ENCODE peak calls at places on chromosomes 6 and 20, in four cellular contexts. W is CD8-positive, alpha-beta T cell; S is brain microvascular endothelial cell; F is esophagus squamous epithelium. D is an unnamed sample.

GRCh38 chr6:3900744-3901351 is 51.7 kb downstream of the FAM50B start:
- DNase-seq in W (no peak), S (peak), F (no peak), D (no peak)

GRCh38 chr20:22524393-22525015 is 59.9 kb downstream of the FOXA2 start:
- DNase-seq in W (no peak), S (no peak), F (no peak), D (no peak)

GRCh38 chr20:43456809-43457639 is 672 bp upstream of the SRSF6 start:
- DNase-seq in W (peak), S (peak), F (peak), D (peak)

GRCh38 chr20:62010551-62011402 is 54.9 kb downstream of the TAF4 start:
- DNase-seq in W (peak), S (peak), F (no peak), D (no peak)

GRCh38 chr6:130717657-130718056 is 109.5 kb upstream of the SMLR1 start:
- DNase-seq in W (no peak), S (no peak), F (no peak), D (no peak)

GRCh38 chr6:151313060-151313459 is 73.3 kb downstream of the AKAP12 start:
- DNase-seq in W (no peak), S (no peak), F (no peak), D (no peak)

GRCh38 chr6:5132741-5133140 is 47.6 kb downstream of the PPP1R3G start:
- DNase-seq in W (no peak), S (peak), F (no peak), D (no peak)

GRCh38 chr6:55524441-55524840 is 54.6 kb downstream of the HMGCLL1 start:
- DNase-seq in W (no peak), S (no peak), F (no peak), D (no peak)

GRCh38 chr20:9136114-9136513 is 67.2 kb downstream of the PLCB4 start:
- DNase-seq in W (no peak), S (no peak), F (no peak), D (no peak)

GRCh38 chr6:9566096-9566495 is 848.8 kb downstream of the TFAP2A start:
- DNase-seq in W (no peak), S (no peak), F (no peak), D (no peak)

GRCh38 chr20:4161447-4162251 is 146.3 kb upstream of the RNF24 start:
- DNase-seq in W (no peak), S (no peak), F (no peak), D (peak)

GRCh38 chr6:79570129-79570801 is 33.0 kb upstream of the LCA5 start:
- DNase-seq in W (no peak), S (peak), F (no peak), D (no peak)

GRCh38 chr6:145977881-145978280 is 13.7 kb upstream of the SHPRH start:
- DNase-seq in W (no peak), S (no peak), F (no peak), D (no peak)

GRCh38 chr6:139698526-139699182 is 324.2 kb upstream of the CITED2 start:
- DNase-seq in W (no peak), S (no peak), F (no peak), D (no peak)

GRCh38 chr6:159692303-159693127 is 526 bp downstream of the SOD2 start:
- DNase-seq in W (peak), S (peak), F (peak), D (peak)

GRCh38 chr6:75530696-75531095 is 37.1 kb upstream of the FILIP1 start:
- DNase-seq in W (no peak), S (peak), F (no peak), D (no peak)

GRCh38 chr6:14641401-14641800 is 523.8 kb downstream of the CD83 start:
- DNase-seq in W (no peak), S (no peak), F (no peak), D (no peak)
- H3K27ac ChIP-seq in W (no peak), S (no peak), F (no peak), D (no peak)

GRCh38 chr6:30670760-30671527 is 1.9 kb downstream of the DHX16 start:
- DNase-seq in W (no peak), S (no peak), F (no peak), D (no peak)

GRCh38 chr6:30676660-30677270 is 4.0 kb upstream of the DHX16 start:
- DNase-seq in W (no peak), S (no peak), F (no peak), D (no peak)

DNA sequence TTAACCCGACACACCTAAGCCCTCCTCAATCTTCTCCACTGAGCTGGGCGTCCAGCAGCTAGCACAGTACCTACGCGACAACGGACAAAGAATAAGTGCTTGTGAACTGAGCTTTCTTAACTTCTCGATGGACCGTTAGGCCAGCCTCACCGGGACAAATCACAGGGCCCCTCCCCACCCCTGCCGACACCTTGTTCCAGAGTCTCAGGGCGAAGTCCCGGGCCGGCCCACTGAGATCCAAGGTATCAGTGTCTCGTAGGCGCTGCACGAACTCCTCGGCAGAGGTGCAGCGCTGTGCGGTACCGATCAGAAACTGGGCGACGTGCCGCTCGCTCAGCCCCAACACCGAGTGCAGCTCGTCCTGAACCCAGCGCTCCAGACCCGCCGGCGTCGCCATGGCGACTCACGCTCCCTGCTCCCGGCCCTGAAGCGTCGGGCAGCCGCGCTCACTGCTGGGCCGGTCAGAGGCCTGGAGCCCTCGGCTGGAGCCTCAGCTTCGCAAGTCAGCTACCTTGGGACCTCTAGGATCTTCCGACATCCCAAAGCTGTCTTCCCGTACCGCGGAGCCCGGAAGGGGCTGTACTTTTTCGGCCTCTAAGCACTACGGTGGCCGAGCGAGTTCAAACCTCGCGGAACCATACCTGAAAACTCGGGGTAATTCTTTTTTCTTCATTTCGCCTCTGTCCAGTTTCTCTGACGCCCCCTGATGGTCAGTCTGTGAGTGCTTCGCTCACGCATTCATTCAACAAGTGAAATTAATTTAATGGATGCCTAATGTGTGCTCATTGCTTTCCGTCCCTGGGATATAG is at the start of gene DHX16:
- DNase-seq in W (peak), S (peak), F (peak), D (peak)
- H3K27ac ChIP-seq in W (peak), S (peak), F (peak), D (peak)

GRCh38 chr6:111757342-111757741 is 115.9 kb downstream of the FYN start:
- DNase-seq in W (no peak), S (peak), F (no peak), D (no peak)

GRCh38 chr6:111761783-111762312 is 111.4 kb downstream of the FYN start:
- DNase-seq in W (peak), S (peak), F (no peak), D (no peak)

GRCh38 chr6:111759413-111759835 is 113.8 kb downstream of the FYN start:
- DNase-seq in W (peak), S (no peak), F (no peak), D (no peak)

GRCh38 chr6:111758608-111759293 is 114.5 kb downstream of the FYN start:
- DNase-seq in W (peak), S (no peak), F (no peak), D (no peak)

GRCh38 chr6:111759836-111760785 is 113.1 kb downstream of the FYN start:
- DNase-seq in W (peak), S (peak), F (no peak), D (no peak)
- H3K27ac ChIP-seq in W (peak), S (peak), F (peak), D (peak)

DNA sequence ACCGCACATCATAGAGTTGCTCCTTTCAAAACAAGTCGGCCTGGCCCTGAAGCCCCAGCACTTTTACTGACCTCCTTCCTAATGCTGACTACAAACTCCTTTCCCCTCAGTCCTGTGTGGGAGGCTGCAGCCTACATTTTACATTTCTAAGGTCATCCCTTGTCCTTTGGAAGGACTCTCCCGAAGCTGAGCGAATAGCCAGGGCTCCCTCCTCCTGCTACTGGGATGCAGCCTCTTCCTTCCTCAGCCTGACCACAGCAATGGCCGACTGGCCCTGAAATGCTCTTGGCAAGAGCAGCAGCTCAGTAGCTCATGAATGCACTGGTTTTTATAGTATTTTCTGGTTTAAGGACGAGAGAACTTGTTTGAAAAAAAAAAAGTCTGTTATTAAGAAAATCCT is 679 bp downstream of the ADGRF5 start:
- DNase-seq in W (no peak), S (no peak), F (no peak), D (no peak)
- H3K27ac ChIP-seq in W (no peak), S (no peak), F (peak), D (peak)

GRCh38 chr6:114810468-114810867 is 467.6 kb upstream of the HS3ST5 start:
- DNase-seq in W (no peak), S (no peak), F (no peak), D (no peak)
- H3K27ac ChIP-seq in W (no peak), S (no peak), F (no peak), D (no peak)

D was measured in upper lobe of right lung.